ENCODE peak calls at places on chromosomes 1 and 21, in five cellular contexts. X, N, A, B and E are unnamed samples.

GRCh38 chr1:41670558-41670957 is 186.1 kb upstream of the EDN2 start:
- DNase-seq in A (no peak), X (no peak), N (no peak), B (no peak), E (no peak)

GRCh38 chr1:30046751-30047150 is 676.6 kb downstream of the MATN1 start:
- DNase-seq in X (no peak), A (no peak), N (no peak), B (no peak), E (no peak)

GRCh38 chr1:183097438-183098051 is 74.3 kb downstream of the LAMC1 start:
- DNase-seq in A (no peak), B (peak; percentile 35), N (no peak), X (no peak), E (no peak)

GRCh38 chr1:28913786-28914227 is 562 bp upstream of the EPB41 start:
- DNase-seq in X (no peak), A (no peak), N (no peak), B (no peak), E (no peak)

GRCh38 chr21:42147386-42148020 is 71.4 kb upstream of the ABCG1 start:
- DNase-seq in B (no peak), X (no peak), N (no peak), A (no peak), E (no peak)

GRCh38 chr1:225739542-225740107 is 38.0 kb upstream of the SRP9 start:
- DNase-seq in A (no peak), B (no peak), N (no peak), X (no peak), E (no peak)

GRCh38 chr1:221419513-221420088 is 322.3 kb downstream of the DUSP10 start:
- DNase-seq in X (no peak), B (no peak), N (no peak), A (no peak), E (no peak)

GRCh38 chr1:33257759-33258712 is 1.7 kb downstream of the ZNF362 start:
- DNase-seq in A (no peak), X (no peak), B (no peak), N (no peak), E (no peak)

GRCh38 chr21:45000637-45001133 is 60.9 kb downstream of the SLX9 start:
- DNase-seq in A (no peak), B (no peak), X (no peak), N (peak; percentile 2), E (no peak)